ENCODE peak calls at places on chromosomes 7 and 10, in nine cellular contexts. V is NCI-H1092, S is SW480, K is WTC11, L is OCI-LY7, B is kidney tubule cell, E is BE2C, U is MV-4-11, R is T-helper 2 cell. G is an unnamed sample.
A peak's percentile ranks its signal among the peaks of the same experiment; 100 is the strongest.

GRCh38 chr7:92925876-92926696 is 89.7 kb upstream of the CDK6 start:
- DNase-seq in V (no peak), S (peak; percentile 20), K (peak; percentile 65), L (no peak), B (no peak), E (no peak), U (no peak), R (no peak), G (no peak)

GRCh38 chr10:70234668-70235447 is 1.6 kb upstream of the PPA1 start:
- DNase-seq in V (no peak), S (no peak), K (no peak), L (no peak), B (no peak), E (no peak), U (peak; percentile 15), R (no peak), G (no peak)

GRCh38 chr7:73718438-73718881 is 1.0 kb downstream of the STX1A start:
- DNase-seq in V (no peak), S (peak; percentile 33), K (no peak), L (no peak), B (no peak), E (no peak), U (no peak), R (no peak), G (no peak)

GRCh38 chr10:77873558-77874380 is 52.8 kb downstream of the DLG5 start:
- DNase-seq in V (no peak), S (peak; percentile 94), K (no peak), L (peak; percentile 85), B (peak; percentile 98), E (no peak), U (no peak), R (peak; percentile 77), G (peak; percentile 20)

GRCh38 chr10:103603382-103603781 is 109.9 kb downstream of the NEURL1 start:
- DNase-seq in V (no peak), S (no peak), K (no peak), L (no peak), B (no peak), E (no peak), U (no peak), R (no peak), G (no peak)

GRCh38 chr10:98980353-98980752 is 255.3 kb downstream of the HPSE2 start:
- DNase-seq in V (no peak), S (no peak), K (no peak), L (no peak), B (no peak), E (no peak), U (peak; percentile 80), R (no peak), G (no peak)

GRCh38 chr7:88314092-88314491 is 7.4 kb upstream of the STEAP4 start:
- DNase-seq in V (no peak), S (no peak), K (no peak), L (peak; percentile 12), B (no peak), E (no peak), U (peak; percentile 81), R (no peak), G (peak; percentile 37)

GRCh38 chr7:43652364-43652763 is 69.5 kb downstream of the STK17A start:
- DNase-seq in V (no peak), S (no peak), K (no peak), L (no peak), B (no peak), E (no peak), U (no peak), R (no peak), G (no peak)

GRCh38 chr7:716212-716611 is 10.3 kb upstream of the DNAAF5 start:
- DNase-seq in V (no peak), S (peak; percentile 28), K (no peak), L (no peak), B (peak; percentile 45), E (no peak), U (no peak), R (no peak), G (no peak)

GRCh38 chr7:2624293-2624881 is 7.4 kb upstream of the TTYH3 start:
- DNase-seq in V (no peak), S (no peak), K (no peak), L (no peak), B (no peak), E (no peak), U (no peak), R (no peak), G (no peak)

GRCh38 chr7:96238474-96238873 is 83.4 kb downstream of the SLC25A13 start:
- DNase-seq in V (no peak), S (no peak), K (no peak), L (no peak), B (no peak), E (no peak), U (no peak), R (no peak), G (no peak)

GRCh38 chr7:148367701-148368475 is 222.7 kb upstream of the C7orf33 start:
- DNase-seq in V (no peak), S (no peak), K (no peak), L (no peak), B (no peak), E (peak; percentile 27), U (no peak), R (no peak), G (no peak)

GRCh38 chr7:138785587-138786437 is 12.0 kb upstream of the TMEM213 start:
- DNase-seq in V (no peak), S (peak; percentile 15), K (no peak), L (no peak), B (peak; percentile 81), E (no peak), U (no peak), R (no peak), G (no peak)

GRCh38 chr7:12623223-12623622 is 52.7 kb downstream of the SCIN start:
- DNase-seq in V (no peak), S (no peak), K (no peak), L (no peak), B (no peak), E (no peak), U (no peak), R (no peak), G (no peak)

GRCh38 chr10:122487231-122487765 is 25.9 kb downstream of the HTRA1 start:
- DNase-seq in V (peak; percentile 8), S (no peak), K (no peak), L (no peak), B (peak; percentile 29), E (peak; percentile 30), U (peak; percentile 38), R (no peak), G (no peak)

GRCh38 chr10:114343623-114344306 is 60.5 kb downstream of the AFAP1L2 start:
- DNase-seq in V (peak; percentile 45), S (no peak), K (no peak), L (no peak), B (no peak), E (no peak), U (no peak), R (no peak), G (no peak)

GRCh38 chr7:43004076-43004475 is 71.9 kb downstream of the MRPL32 start:
- DNase-seq in V (no peak), S (no peak), K (no peak), L (peak; percentile 62), B (no peak), E (no peak), U (no peak), R (peak; percentile 42), G (no peak)

GRCh38 chr10:132158122-132158741 is 28.5 kb upstream of the DPYSL4 start:
- DNase-seq in V (no peak), S (no peak), K (no peak), L (peak; percentile 81), B (no peak), E (no peak), U (no peak), R (peak; percentile 37), G (no peak)

GRCh38 chr7:122902751-122903495 is 16.7 kb upstream of the CADPS2 start:
- DNase-seq in V (no peak), S (peak; percentile 9), K (no peak), L (no peak), B (no peak), E (peak; percentile 20), U (no peak), R (no peak), G (no peak)

GRCh38 chr10:33057620-33058019 is 99.6 kb upstream of the ITGB1 start:
- DNase-seq in V (no peak), S (no peak), K (no peak), L (no peak), B (no peak), E (no peak), U (no peak), R (no peak), G (no peak)

GRCh38 chr7:85068796-85069195 is 118.1 kb downstream of the SEMA3D start:
- DNase-seq in V (no peak), S (peak; percentile 13), K (no peak), L (no peak), B (peak; percentile 31), E (no peak), U (no peak), R (no peak), G (no peak)

GRCh38 chr7:31105256-31105950 is 53.3 kb downstream of the ADCYAP1R1 start:
- DNase-seq in V (no peak), S (no peak), K (no peak), L (no peak), B (no peak), E (no peak), U (no peak), R (no peak), G (no peak)

GRCh38 chr7:123966936-123967335 is 41.9 kb downstream of the SPAM1 start:
- DNase-seq in V (no peak), S (no peak), K (no peak), L (no peak), B (no peak), E (peak; percentile 22), U (peak; percentile 4), R (no peak), G (peak; percentile 42)

GRCh38 chr7:128121731-128122576 is 90.7 kb upstream of the LRRC4 start:
- DNase-seq in V (no peak), S (no peak), K (no peak), L (no peak), B (peak; percentile 75), E (peak; percentile 56), U (peak; percentile 70), R (no peak), G (peak; percentile 65)

GRCh38 chr7:130288829-130289228 is 4.1 kb upstream of the CPA4 start:
- DNase-seq in V (no peak), S (peak; percentile 14), K (no peak), L (no peak), B (peak; percentile 16), E (no peak), U (peak; percentile 49), R (no peak), G (no peak)

GRCh38 chr10:106973301-106973700 is 191.2 kb downstream of the SORCS1 start:
- DNase-seq in V (no peak), S (no peak), K (no peak), L (no peak), B (no peak), E (peak; percentile 23), U (no peak), R (no peak), G (no peak)

GRCh38 chr10:128125416-128125943 is 743 bp downstream of the MKI67 start:
- DNase-seq in V (no peak), S (no peak), K (no peak), L (peak; percentile 47), B (peak; percentile 37), E (no peak), U (no peak), R (peak; percentile 34), G (no peak)

GRCh38 chr10:35641430-35642015 is 573 bp downstream of the FZD8 start:
- DNase-seq in V (no peak), S (peak; percentile 27), K (peak; percentile 28), L (peak; percentile 48), B (no peak), E (peak; percentile 34), U (no peak), R (no peak), G (no peak)

GRCh38 chr7:7564323-7564780 is 2.3 kb upstream of the MIOS start:
- DNase-seq in V (no peak), S (peak; percentile 74), K (no peak), L (no peak), B (peak; percentile 97), E (no peak), U (peak; percentile 63), R (no peak), G (no peak)

GRCh38 chr7:87702326-87702725 is 74.1 kb downstream of the RUNDC3B start:
- DNase-seq in V (no peak), S (no peak), K (no peak), L (no peak), B (peak; percentile 4), E (no peak), U (no peak), R (no peak), G (no peak)

GRCh38 chr7:121267612-121268011 is 61.2 kb upstream of the WNT16 start:
- DNase-seq in V (no peak), S (no peak), K (no peak), L (no peak), B (no peak), E (no peak), U (no peak), R (no peak), G (no peak)

G was measured in AML-193.